ENCODE peak calls at places on chromosomes 16 and 17, in six cellular contexts. V is HT-29; X is amniotic stem cell; K is activated CD4-positive, alpha-beta T cell treated with anti-CD3 and anti-CD28 coated beads for 36 hours; J is HS-5; L is stimulated activated CD8-positive, alpha-beta memory T cell treated with anti-CD3 and anti-CD28 coated beads, Interleukin-15, amount 100 ng/mL, for 1 hour. W is an unnamed sample.

GRCh38 chr16:68000024-68000423 is 740 bp upstream of the DPEP2 start:
- DNase-seq in J (no peak), X (no peak), K (no peak), L (no peak), V (no peak), W (no peak)

GRCh38 chr16:22139732-22140131 is 22.6 kb upstream of the SDR42E2 start:
- DNase-seq in X (no peak), J (no peak), V (no peak), L (no peak), K (no peak), W (no peak)

GRCh38 chr17:12463102-12463501 is 202.6 kb upstream of the MYOCD start:
- DNase-seq in V (no peak), J (peak; percentile 29), L (no peak), X (peak; percentile 24), K (no peak), W (no peak)

GRCh38 chr16:20415541-20415940 is 6.2 kb downstream of the ACSM5 start:
- DNase-seq in L (no peak), K (no peak), V (no peak), J (no peak), X (no peak), W (no peak)

GRCh38 chr17:9002610-9003354 is 18.5 kb upstream of the NTN1 start:
- DNase-seq in V (no peak), J (no peak), X (no peak), L (no peak), K (peak; percentile 61), W (no peak)

GRCh38 chr16:12655530-12655929 is 148.2 kb downstream of the CPPED1 start:
- DNase-seq in X (no peak), L (no peak), K (no peak), V (no peak), J (no peak), W (no peak)

GRCh38 chr17:49817993-49818392 is 29.5 kb downstream of the KAT7 start:
- DNase-seq in L (peak; percentile 23), X (no peak), J (no peak), V (no peak), K (peak; percentile 60), W (no peak)

GRCh38 chr17:74816883-74817620 is 40.9 kb upstream of the NAT9 start:
- DNase-seq in V (no peak), X (no peak), J (no peak), L (no peak), K (no peak), W (no peak)

GRCh38 chr17:15999974-16000827 is 577 bp downstream of the TTC19 start:
- DNase-seq in J (no peak), X (peak; percentile 17), L (no peak), V (peak; percentile 22), K (peak; percentile 69), W (peak; percentile 13)

GRCh38 chr16:74025-74424 is 1.6 kb upstream of the RHBDF1 start:
- DNase-seq in X (no peak), L (no peak), K (no peak), J (no peak), V (no peak), W (no peak)

GRCh38 chr17:42284566-42284965 is 3.7 kb upstream of the STAT5A start:
- DNase-seq in K (peak; percentile 2), J (no peak), L (no peak), X (no peak), V (no peak), W (no peak)

GRCh38 chr17:76570457-76570856 is 15.2 kb downstream of the ST6GALNAC2 start:
- DNase-seq in X (no peak), L (no peak), K (no peak), V (no peak), J (no peak), W (no peak)

GRCh38 chr17:21286066-21286770 is 1.7 kb downstream of the MAP2K3 start:
- DNase-seq in J (peak; percentile 91), K (peak; percentile 43), X (peak; percentile 92), L (no peak), V (peak; percentile 81), W (peak; percentile 85)

GRCh38 chr16:84927621-84928591 is 83.4 kb downstream of the ZDHHC7 start:
- DNase-seq in K (no peak), J (no peak), X (no peak), L (no peak), V (no peak), W (no peak)

W was measured in SK-MEL-5.